ENCODE peak calls at places on chromosomes 2 and 18, in four cellular contexts. V, H, G and I are unnamed samples.

GRCh38 chr18:62341423-62341920 is 16.4 kb downstream of the TNFRSF11A start:
- DNase-seq in V (no peak), H (no peak), G (no peak), I (no peak)

GRCh38 chr2:64112016-64112415 is 32.2 kb downstream of the PELI1 start:
- DNase-seq in V (no peak), H (no peak), G (no peak), I (no peak)

GRCh38 chr2:207786956-207787516 is 17.3 kb upstream of the FZD5 start:
- DNase-seq in V (no peak), H (no peak), G (no peak), I (no peak)

GRCh38 chr2:151337643-151338042 is 19.7 kb upstream of the TNFAIP6 start:
- DNase-seq in V (no peak), H (no peak), G (no peak), I (peak)

GRCh38 chr2:12928197-12928596 is 211.5 kb downstream of the TRIB2 start:
- DNase-seq in V (no peak), H (no peak), G (no peak), I (peak)

GRCh38 chr18:78904179-78904531 is 75.5 kb upstream of the SALL3 start:
- DNase-seq in V (no peak), H (no peak), G (no peak), I (no peak)

GRCh38 chr2:180246281-180246680 is 239.2 kb upstream of the CWC22 start:
- DNase-seq in V (no peak), H (no peak), G (no peak), I (no peak)

GRCh38 chr2:237410949-237411635 is 2.9 kb downstream of the COL6A3 start:
- DNase-seq in V (no peak), H (no peak), G (no peak), I (no peak)

GRCh38 chr2:112449854-112450253 is 16.4 kb upstream of the RGPD8 start:
- DNase-seq in V (no peak), H (no peak), G (no peak), I (no peak)

GRCh38 chr2:166417669-166418068 is 41.9 kb upstream of the SCN9A start:
- DNase-seq in V (peak), H (no peak), G (no peak), I (peak)

GRCh38 chr2:219017166-219017931 is 24.0 kb downstream of the CFAP65 start:
- DNase-seq in V (no peak), H (no peak), G (no peak), I (no peak)

GRCh38 chr18:2826581-2826980 is 20.2 kb upstream of the EMILIN2 start:
- DNase-seq in V (no peak), H (no peak), G (no peak), I (no peak)

GRCh38 chr18:58025733-58026132 is 18.3 kb upstream of the NEDD4L start:
- DNase-seq in V (no peak), H (no peak), G (no peak), I (peak)

GRCh38 chr2:167264380-167264779 is 376.1 kb downstream of the XIRP2 start:
- DNase-seq in V (peak), H (no peak), G (no peak), I (no peak)

GRCh38 chr18:79136742-79137141 is 67.5 kb downstream of the ATP9B start:
- DNase-seq in V (peak), H (no peak), G (no peak), I (no peak)

DNA sequence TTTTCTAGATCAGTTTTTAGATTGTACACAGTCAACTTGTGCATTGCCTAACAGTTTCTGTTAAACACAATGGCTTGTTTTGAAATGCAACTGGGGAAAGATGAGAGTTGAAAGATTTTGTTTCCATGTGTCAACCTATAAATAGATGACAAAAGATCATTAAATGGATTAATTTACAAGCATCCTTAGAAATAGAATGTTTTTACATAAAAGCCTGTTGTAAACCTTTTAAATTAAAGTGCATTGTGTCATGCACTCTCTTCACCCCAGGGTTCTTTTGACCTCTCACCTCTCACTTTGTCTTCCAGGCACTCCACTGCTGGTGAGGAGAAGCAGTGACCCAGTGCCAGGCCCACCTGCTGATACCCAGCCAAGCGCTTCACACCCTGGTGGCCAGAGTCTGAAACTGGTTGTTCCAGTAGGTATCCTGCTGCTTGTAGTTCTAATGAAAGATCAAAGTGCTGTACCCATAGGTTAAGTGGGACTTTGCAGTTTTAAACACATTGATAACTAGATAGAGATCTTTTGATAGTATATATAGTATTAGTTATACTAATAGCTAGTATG is 502.1 kb downstream of the PARD3B start:
- DNase-seq in V (no peak), H (no peak), G (no peak), I (no peak)
- TF ChIP-seq CTCF in V (no peak), H (no peak), G (no peak), I (no peak)

DNA sequence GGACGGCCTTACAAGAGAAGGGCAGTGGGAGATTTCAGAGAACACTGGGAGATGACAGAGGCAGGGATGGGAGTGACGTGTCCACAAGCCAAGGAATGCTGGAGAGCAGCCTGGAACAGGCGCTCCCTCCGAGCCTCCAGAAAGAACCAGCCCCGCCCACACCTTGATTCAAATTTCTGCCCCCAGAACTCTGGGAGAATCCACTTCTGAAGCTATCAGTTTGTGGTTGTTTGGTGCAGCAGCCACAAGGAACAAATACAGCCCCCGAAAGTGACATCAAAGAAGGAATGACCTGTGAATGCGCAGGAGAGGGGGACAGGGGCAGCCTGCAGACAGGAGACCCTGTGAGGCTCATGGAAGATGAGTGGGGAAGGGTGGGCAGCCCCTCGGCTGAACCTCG is 67.3 kb downstream of the TWIST2 start:
- DNase-seq in V (no peak), H (no peak), G (no peak), I (no peak)
- TF ChIP-seq ELK1 in V (no peak), H (no peak), G (no peak), I (no peak)

GRCh38 chr18:52310651-52311050 is 29.3 kb upstream of the DCC start:
- DNase-seq in V (no peak), H (no peak), G (no peak), I (no peak)
- TF ChIP-seq USF2 in V (no peak), H (no peak), G (no peak), I (no peak)

GRCh38 chr2:10223932-10224720 is 78.6 kb upstream of the HPCAL1 start:
- DNase-seq in V (no peak), H (no peak), G (no peak), I (no peak)
- TF ChIP-seq CTCF in V (no peak), H (no peak), G (no peak), I (no peak)

DNA sequence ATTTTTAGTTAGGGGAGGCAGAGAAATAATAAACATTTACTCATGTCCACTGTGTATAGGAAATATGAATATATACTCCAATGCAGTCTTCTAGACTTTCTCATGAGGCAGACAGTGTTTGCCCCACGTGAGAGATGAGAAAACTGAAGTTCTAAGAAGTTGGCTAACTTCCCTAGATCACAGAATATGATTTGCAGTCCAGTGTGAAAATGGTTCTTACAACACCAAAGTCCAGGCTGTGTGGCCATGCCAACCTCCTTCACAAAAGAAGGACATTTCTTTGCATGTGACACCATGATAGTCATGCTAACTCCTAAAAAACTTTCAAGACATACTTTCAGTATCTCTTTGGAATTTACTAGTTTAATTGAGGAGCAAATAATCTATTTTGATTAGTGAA is 143.7 kb downstream of the IRS1 start:
- DNase-seq in V (peak), H (no peak), G (no peak), I (peak)
- TF ChIP-seq ELK1 in V (no peak), H (no peak), G (no peak), I (no peak)

GRCh38 chr2:128369626-128370467 is 51.2 kb upstream of the HS6ST1 start:
- DNase-seq in V (no peak), H (no peak), G (no peak), I (no peak)

GRCh38 chr2:128369126-128369555 is 50.5 kb upstream of the HS6ST1 start:
- DNase-seq in V (no peak), H (no peak), G (no peak), I (peak)

GRCh38 chr2:128366746-128367511 is 48.3 kb upstream of the HS6ST1 start:
- DNase-seq in V (no peak), H (no peak), G (no peak), I (no peak)

GRCh38 chr2:128368437-128369125 is 49.9 kb upstream of the HS6ST1 start:
- DNase-seq in V (no peak), H (no peak), G (no peak), I (no peak)

DNA sequence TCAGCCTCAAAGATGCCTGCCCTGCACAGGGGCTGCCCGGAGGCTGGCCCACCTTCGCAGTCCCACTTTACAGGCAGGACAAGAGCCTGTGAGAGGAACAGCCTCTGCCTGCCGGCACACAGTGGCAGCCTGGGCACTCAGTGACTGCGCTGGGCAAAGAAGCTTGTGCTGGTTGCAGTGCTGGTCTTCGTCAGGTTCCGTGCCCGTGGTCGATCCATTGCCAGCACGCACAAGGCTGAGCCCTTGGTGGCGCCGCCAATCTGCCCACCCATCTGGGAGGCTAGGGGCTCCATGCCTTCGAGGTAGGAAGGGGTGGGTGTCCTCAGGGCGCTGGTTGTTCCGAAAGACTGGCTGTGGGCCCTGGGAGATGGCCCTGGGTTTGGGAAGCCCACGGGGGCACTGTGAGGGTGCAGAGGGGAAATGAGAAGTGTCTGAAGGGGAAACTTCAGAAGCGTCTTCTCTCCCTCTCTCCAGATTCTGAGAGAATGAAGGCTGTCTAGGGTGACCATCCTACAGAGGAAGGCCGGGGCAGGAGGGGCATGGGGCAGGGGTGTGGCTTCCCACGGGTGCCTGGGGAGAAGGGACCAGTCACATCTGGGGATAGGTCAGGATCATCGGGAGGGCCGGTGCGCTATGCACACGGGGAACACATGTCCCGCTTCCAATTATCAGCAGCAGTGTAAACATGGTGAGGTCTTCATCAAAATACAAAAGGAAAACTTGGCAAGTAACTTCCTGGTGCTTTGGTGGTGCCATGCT is 49.1 kb upstream of the HS6ST1 start:
- DNase-seq in V (no peak), H (no peak), G (no peak), I (no peak)
- TF ChIP-seq USF2 in V (no peak), H (no peak), G (no peak), I (no peak)

GRCh38 chr2:99085400-99085799 is 56.1 kb upstream of the C2orf15 start:
- DNase-seq in V (peak), H (no peak), G (no peak), I (no peak)
- TF ChIP-seq CTCF in V (peak), H (peak), G (no peak), I (peak)